ENCODE peak calls at places on chromosomes 16 and 17, in five cellular contexts. J, A, R, Y and N are unnamed samples.

GRCh38 chr16:68823401-68823800 is 19.9 kb upstream of the TANGO6 start:
- DNase-seq in A (peak; percentile 47), J (no peak), Y (peak; percentile 71), R (no peak), N (peak; percentile 84)

GRCh38 chr16:23858496-23859062 is 22.8 kb downstream of the PRKCB start:
- DNase-seq in J (no peak), A (no peak), R (no peak), Y (no peak), N (peak; percentile 52)

GRCh38 chr17:82483836-82484235 is 25.3 kb downstream of the NARF start:
- DNase-seq in R (no peak), A (no peak), J (no peak), Y (no peak), N (no peak)

GRCh38 chr17:57597531-57598453 is 147.3 kb downstream of the CCDC182 start:
- DNase-seq in Y (peak; percentile 82), R (peak; percentile 49), J (peak; percentile 69), A (peak; percentile 83), N (peak; percentile 72)

GRCh38 chr17:29039764-29040598 is 3.0 kb upstream of the PIPOX start:
- DNase-seq in Y (peak; percentile 10), J (no peak), R (no peak), A (no peak), N (peak; percentile 73)

GRCh38 chr17:57685499-57686132 is 59.5 kb downstream of the CCDC182 start:
- DNase-seq in Y (no peak), J (no peak), R (no peak), A (no peak), N (peak; percentile 18)

GRCh38 chr17:76529224-76529642 is 8.3 kb downstream of the CYGB start:
- DNase-seq in Y (peak; percentile 96), A (no peak), R (no peak), J (no peak), N (no peak)

GRCh38 chr17:1810450-1811103 is 19.1 kb downstream of the SMYD4 start:
- DNase-seq in R (no peak), J (no peak), A (no peak), Y (no peak), N (no peak)

GRCh38 chr17:35943537-35943936 is at the start of gene LYZL6:
- DNase-seq in A (no peak), J (no peak), Y (no peak), R (no peak), N (no peak)

GRCh38 chr17:7296189-7296861 is 1.9 kb upstream of the YBX2 start:
- DNase-seq in J (peak; percentile 81), A (peak; percentile 96), Y (peak; percentile 84), R (no peak), N (peak; percentile 88)

GRCh38 chr16:57016301-57016700 is 26.9 kb downstream of the NLRC5 start:
- DNase-seq in A (no peak), J (no peak), R (no peak), Y (no peak), N (no peak)

GRCh38 chr16:85629853-85630252 is 16.7 kb downstream of the GSE1 start:
- DNase-seq in Y (no peak), R (no peak), A (no peak), J (no peak), N (no peak)

GRCh38 chr17:5282639-5283217 is 644 bp downstream of the RABEP1 start:
- DNase-seq in R (no peak), A (no peak), Y (peak; percentile 45), J (no peak), N (peak; percentile 21)

GRCh38 chr17:34201225-34201624 is 53.9 kb upstream of the CCL2 start:
- DNase-seq in J (no peak), R (no peak), A (no peak), Y (no peak), N (no peak)
- H2BK12ac ChIP-seq in J (no peak overlapping the region), R (no peak overlapping the region), A (no peak overlapping the region), Y (no peak overlapping the region), N (no peak overlapping the region)

DNA sequence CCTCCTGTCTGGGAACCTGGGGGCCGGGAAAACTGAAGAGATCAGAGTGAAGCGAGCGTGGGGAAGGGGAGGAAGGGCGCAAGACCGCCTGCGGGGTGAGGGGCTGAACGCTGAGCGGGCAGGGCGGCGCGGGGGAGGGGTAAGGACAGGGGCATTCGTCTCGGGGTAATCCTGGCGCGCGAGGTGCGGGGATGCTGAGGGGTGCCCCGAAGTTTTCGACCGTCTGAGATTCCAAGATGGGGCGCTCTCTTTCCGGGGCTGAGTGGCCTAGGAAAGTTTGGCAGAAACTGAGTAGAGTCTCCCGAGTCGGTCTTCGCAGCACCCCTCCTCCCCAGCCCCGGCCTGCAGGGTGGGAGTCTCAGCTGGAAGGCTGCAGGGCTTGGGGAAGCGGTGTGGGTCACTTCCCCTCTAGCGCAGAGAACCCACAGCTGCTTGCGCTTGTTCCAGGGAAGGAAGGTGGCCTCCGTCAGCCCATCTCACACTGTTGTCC is 571 bp downstream of the TTYH2 start:
- DNase-seq in Y (no peak), A (no peak), J (no peak), R (no peak), N (no peak)
- H2BK12ac ChIP-seq in Y (no peak overlapping the region), A (no peak overlapping the region), J (no peak overlapping the region), R (peak overlapping the region; percentile 29), N (no peak overlapping the region)

GRCh38 chr17:47295874-47296255 is 27.9 kb upstream of the EFCAB13 start:
- DNase-seq in Y (no peak), A (no peak), J (no peak), R (no peak), N (no peak)
- H2BK12ac ChIP-seq in Y (no peak overlapping the region), A (no peak overlapping the region), J (no peak overlapping the region), R (no peak overlapping the region), N (no peak overlapping the region)

DNA sequence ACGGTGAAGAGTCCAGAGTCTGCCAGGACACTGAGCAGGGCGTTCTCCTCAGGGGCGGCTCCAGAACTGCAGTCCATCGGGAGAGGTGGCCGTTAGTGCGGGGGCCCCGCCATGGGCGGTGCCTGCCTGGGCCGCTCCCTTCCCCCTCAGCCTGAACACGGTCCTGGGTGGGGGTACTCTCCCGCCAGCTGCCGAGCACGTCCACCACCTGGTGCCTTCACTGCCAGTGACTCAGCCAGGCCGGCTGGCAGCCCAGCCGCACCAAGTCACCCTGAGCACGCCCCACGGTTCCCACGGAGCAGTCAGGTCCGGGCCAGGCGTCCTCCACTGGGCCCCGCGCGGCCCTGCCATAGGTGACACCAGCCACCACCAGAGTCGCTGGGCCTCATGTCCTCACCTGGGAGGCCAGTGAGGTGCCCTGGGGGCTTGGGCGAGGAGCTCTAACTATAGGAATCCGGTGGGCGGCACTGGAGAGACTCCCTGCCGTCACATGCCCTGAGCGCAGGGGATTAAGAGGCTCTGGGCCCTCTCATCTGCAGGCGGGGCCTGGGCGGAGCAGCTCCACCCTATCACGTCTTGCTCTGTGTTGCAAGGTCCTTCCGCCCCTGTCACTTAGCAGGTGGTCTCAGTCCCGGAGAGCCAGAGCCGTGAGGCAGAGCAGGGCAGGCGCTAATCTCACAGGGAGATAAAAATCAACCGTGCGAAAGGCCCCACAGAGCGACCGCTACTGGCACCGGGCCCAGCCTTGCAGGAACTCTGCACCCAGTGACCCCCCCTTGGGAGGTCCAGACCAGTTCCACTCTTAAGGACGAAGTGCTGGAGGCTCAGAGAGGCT is 14.3 kb downstream of the PIEZO1 start:
- DNase-seq in J (peak; percentile 60), A (peak; percentile 92), R (peak; percentile 69), Y (peak; percentile 97), N (peak; percentile 91)
- H2BK12ac ChIP-seq in J (peak overlapping the region; percentile 97), A (no peak overlapping the region), R (peak overlapping the region; percentile 60), Y (peak overlapping the region; percentile 94), N (peak overlapping the region; percentile 87)